ENCODE peak calls at places on chromosome 1, in seven cellular contexts. K is CD8-positive, alpha-beta T cell; N is progenitor cell of endocrine pancreas; X is fibroblast of the aortic adventitia; V is AG09319; P is H1; U is ovary. C is an unnamed sample.

GRCh38 chr1:116850436-116850835 is 59.3 kb upstream of the PTGFRN start:
- DNase-seq in K (no peak), N (no peak), X (no peak), V (no peak), P (no peak), U (no peak), C (no peak)

GRCh38 chr1:47478090-47478489 is 40.2 kb downstream of the FOXD2 start:
- DNase-seq in K (no peak), N (peak), X (peak), V (no peak), P (no peak), U (no peak), C (no peak)

GRCh38 chr1:77655431-77655974 is 27.0 kb downstream of the ZZZ3 start:
- DNase-seq in K (no peak), N (no peak), X (no peak), V (no peak), P (no peak), U (no peak), C (no peak)

GRCh38 chr1:93604411-93604810 is 77.2 kb downstream of the BCAR3 start:
- DNase-seq in K (no peak), N (no peak), X (no peak), V (no peak), P (no peak), U (no peak), C (no peak)

GRCh38 chr1:152110860-152111514 is 4.3 kb downstream of the TCHH start:
- DNase-seq in K (no peak), N (no peak), X (peak), V (no peak), P (peak), U (no peak), C (peak)

GRCh38 chr1:234934611-234935033 is 194.0 kb downstream of the TOMM20 start:
- DNase-seq in K (no peak), N (no peak), X (peak), V (no peak), P (no peak), U (no peak), C (no peak)

GRCh38 chr1:208107817-208108608 is 136.2 kb downstream of the PLXNA2 start:
- DNase-seq in K (no peak), N (no peak), X (peak), V (no peak), P (no peak), U (peak), C (no peak)

GRCh38 chr1:175133693-175134435 is 58.7 kb downstream of the KIAA0040 start:
- DNase-seq in K (no peak), N (no peak), X (peak), V (no peak), P (no peak), U (no peak), C (no peak)

GRCh38 chr1:145892486-145893087 is 6.9 kb upstream of the ANKRD35 start:
- DNase-seq in K (no peak), N (no peak), X (peak), V (no peak), P (no peak), U (peak), C (no peak)

GRCh38 chr1:39410915-39411436 is 80.5 kb upstream of the BMP8A start:
- DNase-seq in K (peak), N (peak), X (peak), V (peak), P (no peak), U (peak), C (peak)

GRCh38 chr1:103525114-103525606 is 339 bp upstream of the RNPC3 start:
- DNase-seq in K (peak), N (no peak), X (peak), V (peak), P (no peak), U (peak), C (peak)

GRCh38 chr1:202106340-202107284 is 16.1 kb upstream of the GPR37L1 start:
- DNase-seq in K (no peak), N (no peak), X (no peak), V (no peak), P (no peak), U (no peak), C (no peak)

GRCh38 chr1:3085721-3086120 is 16.7 kb downstream of the PRDM16 start:
- DNase-seq in K (no peak), N (no peak), X (no peak), V (no peak), P (no peak), U (no peak), C (no peak)

GRCh38 chr1:154607084-154607747 is 770 bp downstream of the ADAR start:
- DNase-seq in K (peak), N (no peak), X (peak), V (no peak), P (no peak), U (no peak), C (no peak)

GRCh38 chr1:30286984-30287839 is 436.2 kb downstream of the MATN1 start:
- DNase-seq in K (no peak), N (no peak), X (no peak), V (no peak), P (peak), U (no peak), C (no peak)

GRCh38 chr1:211897011-211897410 is 66.4 kb upstream of the LPGAT1 start:
- DNase-seq in K (no peak), N (no peak), X (no peak), V (no peak), P (no peak), U (no peak), C (no peak)

GRCh38 chr1:117686907-117687306 is 81.1 kb downstream of the TENT5C start:
- DNase-seq in K (no peak), N (no peak), X (peak), V (no peak), P (no peak), U (peak), C (no peak)

GRCh38 chr1:39167632-39168209 is 36.8 kb upstream of the MACF1 start:
- DNase-seq in K (no peak), N (no peak), X (peak), V (no peak), P (no peak), U (peak), C (no peak)

DNA sequence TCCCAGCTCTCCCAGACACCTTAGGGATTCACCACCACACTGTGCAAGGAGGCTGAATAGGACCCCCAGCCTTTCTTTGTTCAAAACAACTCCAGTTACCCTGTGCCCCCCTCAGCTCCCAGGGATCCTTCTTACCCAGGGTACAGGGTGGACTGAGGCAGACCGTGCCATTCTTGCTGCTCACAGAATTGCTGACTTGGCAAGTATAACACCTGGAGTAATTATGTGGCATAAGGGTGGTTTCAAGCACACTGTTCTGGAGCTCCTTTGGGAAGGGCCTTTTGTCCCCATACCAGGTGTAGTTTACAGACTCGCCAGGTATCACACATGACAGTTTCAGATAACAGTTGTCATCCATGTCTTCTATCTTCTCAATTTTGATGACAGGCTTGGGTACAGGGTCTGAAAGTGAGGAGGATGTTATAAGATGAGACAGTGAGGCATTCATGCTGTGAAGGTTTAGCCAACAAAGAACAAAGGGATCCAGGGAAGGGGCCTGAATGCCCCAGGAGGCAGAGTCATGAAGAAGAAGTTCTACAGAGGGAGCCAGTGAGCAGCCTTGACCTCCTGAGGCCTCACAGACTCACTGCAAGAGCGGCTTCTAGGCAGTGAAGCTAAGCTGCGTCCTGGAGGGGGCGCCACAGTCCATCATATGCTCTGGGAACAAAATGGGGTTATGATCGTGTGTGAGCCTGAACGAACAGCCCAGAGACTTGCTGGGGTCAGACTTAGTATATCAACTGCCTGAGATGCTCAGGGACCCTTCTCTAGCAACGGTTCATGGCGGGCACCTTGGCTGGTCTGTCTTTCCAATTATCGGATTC is 30.3 kb downstream of the CD48 start:
- DNase-seq in K (peak), N (peak), X (peak), V (no peak), P (peak), U (peak), C (peak)
- TF ChIP-seq CTCF in K (peak), N (peak), X (peak), V (peak), P (peak), U (peak), C (peak)

GRCh38 chr1:20403423-20404145 is 82.4 kb downstream of the CAMK2N1 start:
- DNase-seq in K (no peak), N (no peak), X (no peak), V (no peak), P (no peak), U (no peak), C (no peak)

GRCh38 chr1:20400341-20401177 is 85.5 kb downstream of the CAMK2N1 start:
- DNase-seq in K (no peak), N (no peak), X (no peak), V (no peak), P (no peak), U (no peak), C (no peak)

GRCh38 chr1:20404466-20404865 is 81.5 kb downstream of the CAMK2N1 start:
- DNase-seq in K (no peak), N (no peak), X (no peak), V (no peak), P (peak), U (no peak), C (no peak)

GRCh38 chr1:20401405-20402010 is 84.5 kb downstream of the CAMK2N1 start:
- DNase-seq in K (no peak), N (no peak), X (no peak), V (no peak), P (no peak), U (no peak), C (no peak)

GRCh38 chr1:20402585-20403422 is 83.2 kb downstream of the CAMK2N1 start:
- DNase-seq in K (no peak), N (no peak), X (no peak), V (no peak), P (no peak), U (no peak), C (no peak)
- TF ChIP-seq CTCF in K (no peak), N (no peak), X (no peak), V (no peak), P (no peak), U (no peak), C (no peak)

GRCh38 chr1:6179564-6180175 is 451 bp downstream of the CHD5 start:
- DNase-seq in K (no peak), N (no peak), X (no peak), V (no peak), P (no peak), U (no peak), C (no peak)
- TF ChIP-seq CTCF in K (no peak), N (no peak), X (no peak), V (no peak), P (no peak), U (no peak), C (no peak)

DNA sequence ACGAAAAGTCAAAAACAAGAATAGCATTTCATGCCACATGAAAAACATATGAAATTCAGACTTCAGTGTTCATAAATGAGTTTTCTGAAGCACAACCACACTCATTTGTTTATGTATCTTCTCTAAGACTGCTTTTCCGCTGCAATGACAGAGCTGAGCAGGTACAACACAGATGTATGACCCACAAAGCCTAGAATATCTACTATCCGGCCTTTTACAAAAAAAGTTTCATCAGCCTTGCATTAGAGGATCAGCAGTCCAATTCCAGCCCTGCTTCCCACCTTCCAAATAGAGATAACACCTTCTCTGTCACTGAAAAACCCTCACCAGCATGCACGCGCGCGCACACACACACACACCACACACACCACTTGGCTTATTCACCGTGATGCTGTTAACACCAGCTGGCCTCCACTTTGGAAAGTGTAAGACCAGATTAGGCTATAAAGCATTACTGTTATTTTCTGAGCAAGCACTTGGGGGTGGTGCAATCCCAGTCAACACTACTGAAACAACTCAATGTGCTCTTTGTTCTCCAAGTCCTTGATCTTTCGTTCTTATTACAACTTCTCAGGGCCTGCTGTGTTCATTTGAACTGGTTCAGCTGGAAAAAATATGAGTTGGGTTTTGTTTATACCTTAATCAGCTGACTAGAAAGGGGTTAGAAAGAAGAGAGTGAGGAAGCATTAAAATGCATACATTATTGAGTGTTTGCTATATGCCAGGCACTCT is 90.0 kb downstream of the GLUL start:
- DNase-seq in K (no peak), N (no peak), X (peak), V (no peak), P (no peak), U (peak), C (no peak)
- TF ChIP-seq CTCF in K (no peak), N (no peak), X (no peak), V (no peak), P (no peak), U (no peak), C (no peak)

DNA sequence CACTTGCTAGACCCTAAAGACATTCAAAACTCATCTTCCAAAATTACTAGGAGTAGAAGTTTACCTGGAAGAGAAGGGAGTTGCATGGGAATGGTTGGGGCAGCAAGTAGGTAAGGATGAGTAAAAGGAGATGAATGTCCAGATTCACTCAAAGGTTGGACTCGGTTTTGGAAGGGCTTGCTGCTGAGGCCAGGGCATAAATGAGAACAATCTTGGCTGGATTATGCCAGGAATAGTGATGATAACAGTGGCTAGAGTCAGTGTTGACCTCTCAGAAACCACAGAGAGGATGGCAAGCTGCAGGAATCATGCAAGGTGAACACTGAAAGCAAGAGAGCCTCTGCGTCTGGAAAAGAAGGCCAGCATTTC is 43.4 kb downstream of the C8A start:
- DNase-seq in K (no peak), N (no peak), X (peak), V (no peak), P (no peak), U (no peak), C (no peak)
- TF ChIP-seq CTCF in K (no peak), N (no peak), X (no peak), V (no peak), P (no peak), U (no peak), C (no peak)